ENCODE peak calls at places on chromosomes 3 and 15, in ten cellular contexts. M is right cardiac atrium; H is activated T-cell treated with anti-CD3 and anti-CD28 coated beads, Interleukin-2, amount 50 U/mL, for 72 hours; L is epithelial cell of esophagus; D is NCI-H2171 treated with DMSO at 0.1 percent for 48 hours; X is activated naive CD4-positive, alpha-beta T cell; C is midbrain; K is A549; B is effector memory CD8-positive, alpha-beta T cell; V is stimulated activated CD4-positive, alpha-beta T cell treated with anti-CD3 and anti-CD28 coated beads, TNF-alpha, amount 100 ng/mL, for 1 hour. R is an unnamed sample.

GRCh38 chr3:171950373-171950772 is 89.0 kb upstream of the FNDC3B start:
- DNase-seq in H (no peak), L (peak), V (no peak), C (no peak), B (no peak), M (no peak), X (no peak), K (peak), D (no peak), R (no peak)

GRCh38 chr3:111076732-111077131 is 5.1 kb downstream of the NECTIN3 start:
- DNase-seq in V (no peak), M (no peak), L (no peak), D (no peak), K (no peak), X (no peak), B (no peak), C (no peak), H (no peak), R (no peak)

GRCh38 chr3:169865176-169865800 is 4.4 kb downstream of the LRRC31 start:
- DNase-seq in B (no peak), K (no peak), V (no peak), M (no peak), H (peak), X (no peak), L (no peak), D (no peak), C (no peak), R (no peak)

GRCh38 chr3:193744048-193744821 is 151.2 kb downstream of the OPA1 start:
- DNase-seq in B (no peak), M (no peak), X (no peak), V (no peak), L (peak), K (peak), H (no peak), D (peak), C (no peak), R (no peak)

GRCh38 chr3:11238057-11238456 is 34.1 kb upstream of the ATG7 start:
- DNase-seq in V (no peak), X (no peak), D (no peak), H (peak), B (no peak), L (peak), K (no peak), C (no peak), M (no peak), R (no peak)

GRCh38 chr3:69914395-69914794 is 85.1 kb upstream of the SAMMSON start:
- DNase-seq in D (no peak), C (no peak), B (no peak), V (no peak), M (no peak), L (peak), H (no peak), K (no peak), X (no peak), R (no peak)

GRCh38 chr3:63135362-63135761 is 142.7 kb upstream of the SYNPR start:
- DNase-seq in L (peak), D (peak), B (no peak), M (no peak), V (no peak), C (no peak), X (no peak), K (no peak), H (no peak), R (no peak)

GRCh38 chr3:171811913-171812321 is 1.6 kb upstream of the PLD1 start:
- DNase-seq in L (peak), D (no peak), H (no peak), V (no peak), M (no peak), C (no peak), B (no peak), K (no peak), X (no peak), R (no peak)

GRCh38 chr15:31457161-31457560 is 130.5 kb downstream of the KLF13 start:
- DNase-seq in B (no peak), X (no peak), K (no peak), D (no peak), H (no peak), L (peak), C (no peak), V (no peak), M (no peak), R (no peak)

GRCh38 chr3:129608087-129608935 is 1.8 kb upstream of the PLXND1 start:
- DNase-seq in V (no peak), H (no peak), D (peak), C (peak), B (no peak), L (peak), K (no peak), M (peak), X (no peak), R (no peak)

GRCh38 chr15:76342046-76342381 is 5.4 kb downstream of the ISL2 start:
- DNase-seq in D (peak), M (no peak), B (no peak), H (no peak), K (no peak), L (no peak), V (no peak), C (no peak), X (no peak), R (no peak)

GRCh38 chr3:7562892-7563291 is 702.0 kb downstream of the GRM7 start:
- DNase-seq in B (no peak), D (no peak), H (no peak), X (no peak), C (no peak), K (no peak), M (no peak), L (peak), V (no peak), R (no peak)

GRCh38 chr15:38879909-38880471 is 315.4 kb upstream of the RASGRP1 start:
- DNase-seq in X (no peak), D (peak), B (no peak), H (no peak), M (peak), K (no peak), L (no peak), V (no peak), C (no peak), R (no peak)

GRCh38 chr3:39454818-39455217 is 12.7 kb upstream of the MOBP start:
- DNase-seq in L (no peak), M (no peak), D (no peak), X (no peak), V (no peak), K (no peak), B (no peak), C (no peak), H (no peak), R (no peak)

GRCh38 chr15:88302373-88302772 is 45.8 kb upstream of the NTRK3 start:
- DNase-seq in D (no peak), B (no peak), H (no peak), L (no peak), V (no peak), K (no peak), C (no peak), X (no peak), M (no peak), R (no peak)

GRCh38 chr3:177665122-177665808 is 468.0 kb upstream of the TBL1XR1 start:
- DNase-seq in V (no peak), C (no peak), M (no peak), H (no peak), D (no peak), K (no peak), L (no peak), B (no peak), X (no peak), R (no peak)

R was measured in breast epithelium.